ENCODE peak calls at places on chromosomes 1 and 21, in seven cellular contexts. L, X, W, S, Z, N and B are unnamed samples.

GRCh38 chr1:159448181-159448580 is 8.7 kb downstream of the OR10J1 start:
- DNase-seq in Z (no peak), N (no peak), L (no peak), W (no peak), S (no peak), X (no peak), B (no peak)

GRCh38 chr1:109158433-109158832 is 44.5 kb downstream of the ELAPOR1 start:
- DNase-seq in S (no peak), Z (no peak), L (no peak), X (no peak), W (no peak), N (no peak), B (no peak)

GRCh38 chr1:30515746-30516504 is 207.5 kb downstream of the MATN1 start:
- DNase-seq in L (no peak), S (no peak), X (no peak), W (no peak), Z (no peak), N (no peak), B (no peak)

GRCh38 chr1:25447547-25447946 is 16.9 kb downstream of the MACO1 start:
- DNase-seq in S (no peak), Z (no peak), N (peak; percentile 72), X (no peak), L (no peak), W (no peak), B (no peak)

GRCh38 chr21:41706263-41706639 is 60.6 kb downstream of the RIPK4 start:
- DNase-seq in X (no peak), Z (no peak), L (no peak), N (no peak), W (no peak), S (no peak), B (no peak)

GRCh38 chr1:207823880-207824566 is 72.2 kb downstream of the CD46 start:
- DNase-seq in L (peak; percentile 94), X (peak; percentile 96), S (peak; percentile 49), Z (peak; percentile 98), N (peak; percentile 94), W (peak; percentile 98), B (peak; percentile 31)

GRCh38 chr21:44820851-44821250 is 3.0 kb upstream of the SUMO3 start:
- DNase-seq in Z (no peak), W (no peak), N (no peak), S (no peak), X (no peak), L (no peak), B (no peak)

GRCh38 chr1:84300991-84301758 is at the start of gene SAMD13:
- DNase-seq in Z (peak; percentile 84), L (peak; percentile 78), S (peak; percentile 76), X (peak; percentile 89), N (peak; percentile 53), W (peak; percentile 83), B (peak; percentile 14)

GRCh38 chr1:119141020-119141424 is 569 bp upstream of the WARS2 start:
- DNase-seq in S (peak; percentile 65), X (peak; percentile 13), L (no peak), N (no peak), W (peak; percentile 43), Z (peak; percentile 36), B (peak; percentile 17)

GRCh38 chr1:60461889-60462595 is 388.5 kb upstream of the C1orf87 start:
- DNase-seq in N (no peak), W (no peak), L (peak; percentile 4), Z (no peak), S (no peak), X (no peak), B (no peak)

GRCh38 chr1:152884966-152885624 is 7.0 kb downstream of the SMCP start:
- DNase-seq in X (no peak), S (no peak), L (peak; percentile 81), W (no peak), N (peak; percentile 92), Z (no peak), B (no peak)

GRCh38 chr21:42057861-42058437 is 13.2 kb upstream of the UMODL1 start:
- DNase-seq in X (no peak), N (no peak), W (no peak), L (no peak), Z (no peak), S (no peak), B (no peak)

GRCh38 chr1:40760984-40761383 is 22.6 kb upstream of the KCNQ4 start:
- DNase-seq in L (no peak), N (no peak), S (no peak), Z (peak; percentile 45), X (no peak), W (peak; percentile 54), B (no peak)

GRCh38 chr21:15071012-15071411 is 6.2 kb upstream of the NRIP1 start:
- DNase-seq in W (no peak), Z (no peak), S (no peak), N (no peak), L (no peak), X (no peak), B (no peak)

DNA sequence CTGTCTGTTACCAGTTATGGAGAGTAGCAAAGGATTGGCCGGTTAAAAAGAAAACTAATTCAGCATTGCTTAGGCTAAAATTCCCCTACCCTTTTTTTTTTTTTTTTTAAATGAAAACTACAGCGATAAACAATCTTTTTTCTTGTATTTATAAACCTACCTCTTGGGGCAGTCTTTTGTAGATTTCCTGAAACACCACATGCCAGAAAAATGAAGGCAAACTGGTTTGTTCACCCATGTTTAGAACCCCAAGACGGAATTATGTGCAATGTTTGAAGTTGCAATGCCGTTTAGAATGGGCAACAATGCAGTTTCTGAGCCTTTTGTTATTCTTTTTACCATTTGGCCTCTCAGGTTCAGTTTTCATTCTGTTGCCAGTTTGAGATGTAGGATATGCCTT is 59.1 kb downstream of the PRDM2 start:
- DNase-seq in Z (no peak), X (peak; percentile 72), L (no peak), S (no peak), W (no peak), N (peak; percentile 86), B (no peak)
- TF ChIP-seq CTCF in Z (no peak), X (peak; percentile 42), L (no peak), S (no peak), W (peak; percentile 6), N (no peak), B (no peak)

GRCh38 chr1:62111084-62111483 is 83.6 kb upstream of the L1TD1 start:
- DNase-seq in S (no peak), W (no peak), Z (no peak), X (no peak), L (no peak), N (no peak), B (no peak)
- TF ChIP-seq CTCF in S (no peak), W (no peak), Z (no peak), X (no peak), L (no peak), N (no peak), B (no peak)

GRCh38 chr1:28756846-28757245 is 20.1 kb downstream of the YTHDF2 start:
- DNase-seq in N (no peak), L (no peak), S (no peak), X (peak; percentile 10), Z (peak; percentile 30), W (peak; percentile 27), B (no peak)
- TF ChIP-seq CTCF in N (peak; percentile 25), L (peak; percentile 15), S (no peak), X (no peak), Z (no peak), W (no peak), B (no peak)

GRCh38 chr1:219582310-219582709 is 30.6 kb downstream of the ZC3H11B start:
- DNase-seq in L (peak; percentile 50), N (no peak), W (peak; percentile 68), Z (peak; percentile 42), X (no peak), S (peak; percentile 38), B (no peak)

GRCh38 chr1:219587817-219588561 is 24.9 kb downstream of the ZC3H11B start:
- DNase-seq in X (no peak), S (peak; percentile 74), W (peak; percentile 57), L (peak; percentile 50), Z (peak; percentile 42), N (no peak), B (no peak)

GRCh38 chr1:219582865-219583264 is 30.0 kb downstream of the ZC3H11B start:
- DNase-seq in S (no peak), W (no peak), N (no peak), X (no peak), Z (no peak), L (no peak), B (no peak)

GRCh38 chr1:219585837-219586465 is 27.0 kb downstream of the ZC3H11B start:
- DNase-seq in S (no peak), L (no peak), N (peak; percentile 13), W (no peak), Z (no peak), X (no peak), B (no peak)

DNA sequence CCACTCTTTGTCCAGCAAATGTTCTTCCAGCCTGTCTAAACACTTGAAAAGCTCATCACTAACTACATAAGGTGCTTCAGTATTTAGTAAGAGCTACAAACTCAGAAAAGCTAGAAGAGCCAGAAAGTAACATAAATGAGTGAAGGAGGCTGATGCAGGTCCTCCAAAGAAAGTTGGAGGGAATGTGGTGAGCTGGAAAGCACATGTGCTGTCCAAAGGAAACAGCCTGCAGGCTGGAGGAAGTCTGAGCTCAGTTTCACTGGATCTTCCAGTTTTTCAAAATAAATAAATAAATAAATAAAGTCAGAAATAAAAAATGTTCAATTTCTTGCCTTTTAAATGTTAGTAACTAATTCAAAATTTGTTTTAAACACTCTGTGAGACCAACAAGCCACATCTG is 25.5 kb downstream of the ZC3H11B start:
- DNase-seq in Z (peak; percentile 7), W (peak; percentile 23), X (no peak), S (peak; percentile 17), N (no peak), L (no peak), B (no peak)
- TF ChIP-seq CTCF in Z (no peak), W (no peak), X (no peak), S (no peak), N (no peak), L (no peak), B (no peak)

DNA sequence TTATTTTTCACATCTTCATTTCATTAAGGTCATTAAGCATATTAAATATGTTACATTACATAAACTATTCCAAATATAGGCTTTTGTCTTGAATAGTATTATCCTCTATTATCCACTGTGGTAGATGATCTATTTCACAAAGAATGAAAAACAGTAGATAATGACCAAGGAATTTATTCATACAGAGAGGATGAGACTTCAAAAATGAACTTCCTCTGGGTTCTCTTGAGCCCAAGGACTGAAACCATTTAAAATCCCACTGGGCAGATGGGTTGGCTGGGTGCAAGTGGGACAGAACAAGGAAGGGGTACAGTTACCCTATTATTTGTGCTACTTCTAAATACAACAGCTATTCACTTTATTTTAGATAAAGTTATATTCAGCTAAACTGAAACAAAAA is 33.0 kb downstream of the PTPN14 start:
- DNase-seq in N (no peak), W (peak; percentile 25), L (peak; percentile 49), Z (no peak), X (no peak), S (no peak), B (no peak)
- TF ChIP-seq CTCF in N (no peak), W (no peak), L (no peak), Z (no peak), X (no peak), S (no peak), B (no peak)